ENCODE peak calls at places on chromosomes 11 and 22, in seven cellular contexts. C is esophagus squamous epithelium, Y is Peyer's patch, U is body of pancreas, Q is lower leg skin, I is A549, H is heart left ventricle. M is an unnamed sample.
A peak's percentile ranks its signal among the peaks of the same experiment; 100 is the strongest.

GRCh38 chr11:32079511-32079910 is 11.4 kb upstream of the RCN1 start:
- DNase-seq in C (no peak), Y (no peak), U (no peak), Q (no peak), I (no peak), H (no peak), M (no peak)

GRCh38 chr22:32720924-32721323 is 80.6 kb upstream of the TIMP3 start:
- DNase-seq in C (no peak), Y (no peak), U (no peak), Q (no peak), I (no peak), H (no peak), M (peak; percentile 81)

GRCh38 chr11:60993611-60994010 is 22.1 kb downstream of the CD6 start:
- DNase-seq in C (no peak), Y (no peak), U (no peak), Q (no peak), I (no peak), H (no peak), M (no peak)

GRCh38 chr11:33574366-33574765 is 126.3 kb downstream of the C11orf91 start:
- DNase-seq in C (no peak), Y (no peak), U (no peak), Q (no peak), I (no peak), H (no peak), M (peak; percentile 75)

GRCh38 chr11:36703055-36703404 is 105.0 kb upstream of the RAG2 start:
- DNase-seq in C (no peak), Y (no peak), U (no peak), Q (no peak), I (no peak), H (no peak), M (no peak)

GRCh38 chr11:3914807-3915206 is 59.3 kb downstream of the STIM1 start:
- DNase-seq in C (no peak), Y (no peak), U (no peak), Q (no peak), I (no peak), H (no peak), M (no peak)

GRCh38 chr11:32382339-32383049 is 52.8 kb downstream of the WT1 start:
- DNase-seq in C (no peak), Y (no peak), U (no peak), Q (no peak), I (no peak), H (no peak), M (no peak)

GRCh38 chr22:29054251-29054767 is 7.3 kb downstream of the C22orf31 start:
- DNase-seq in C (no peak), Y (no peak), U (no peak), Q (no peak), I (no peak), H (no peak), M (no peak)

GRCh38 chr11:119189393-119189792 is 4.1 kb downstream of the NHERF4 start:
- DNase-seq in C (no peak), Y (no peak), U (no peak), Q (no peak), I (no peak), H (no peak), M (no peak)

GRCh38 chr11:36622431-36623136 is 24.5 kb upstream of the RAG2 start:
- DNase-seq in C (no peak), Y (no peak), U (peak; percentile 16), Q (no peak), I (peak; percentile 4), H (no peak), M (no peak)

GRCh38 chr11:79430280-79430679 is 10.6 kb downstream of the TENM4 start:
- DNase-seq in C (no peak), Y (no peak), U (no peak), Q (no peak), I (no peak), H (no peak), M (no peak)

GRCh38 chr22:25702046-25702445 is 39.9 kb upstream of the MYO18B start:
- DNase-seq in C (no peak), Y (no peak), U (no peak), Q (no peak), I (no peak), H (no peak), M (no peak)

GRCh38 chr22:43654271-43654670 is 157.8 kb downstream of the EFCAB6 start:
- DNase-seq in C (no peak), Y (no peak), U (no peak), Q (no peak), I (no peak), H (no peak), M (no peak)

GRCh38 chr11:60925685-60926267 is 1.5 kb downstream of the TMEM132A start:
- DNase-seq in C (no peak), Y (no peak), U (no peak), Q (no peak), I (peak; percentile 81), H (no peak), M (no peak)

GRCh38 chr22:48968201-48968959 is 859.3 kb downstream of the BRD1 start:
- DNase-seq in C (no peak), Y (peak; percentile 8), U (peak; percentile 52), Q (peak; percentile 70), I (no peak), H (no peak), M (peak; percentile 47)

GRCh38 chr11:8356731-8357504 is 93.2 kb upstream of the LMO1 start:
- DNase-seq in C (no peak), Y (no peak), U (no peak), Q (no peak), I (no peak), H (peak; percentile 41), M (no peak)

GRCh38 chr11:7160814-7161489 is 72.2 kb downstream of the RBMXL2 start:
- DNase-seq in C (no peak), Y (no peak), U (no peak), Q (no peak), I (no peak), H (no peak), M (no peak)

GRCh38 chr11:45599161-45599943 is 66.1 kb downstream of the CHST1 start:
- DNase-seq in C (no peak), Y (no peak), U (no peak), Q (peak; percentile 52), I (no peak), H (no peak), M (no peak)

GRCh38 chr11:32435511-32435946 is at the start of gene WT1:
- DNase-seq in C (no peak), Y (no peak), U (no peak), Q (no peak), I (peak; percentile 57), H (peak; percentile 72), M (no peak)

GRCh38 chr11:61189933-61190332 is 13.4 kb upstream of the PGA3 start:
- DNase-seq in C (no peak), Y (no peak), U (no peak), Q (no peak), I (no peak), H (no peak), M (no peak)

GRCh38 chr11:88704505-88704904 is 361.3 kb downstream of the GRM5 start:
- DNase-seq in C (no peak), Y (no peak), U (no peak), Q (no peak), I (no peak), H (no peak), M (no peak)

GRCh38 chr11:353315-353857 is 15.9 kb upstream of the B4GALNT4 start:
- DNase-seq in C (no peak), Y (no peak), U (peak; percentile 89), Q (peak; percentile 96), I (no peak), H (peak; percentile 88), M (no peak)

GRCh38 chr22:17159504-17159951 is 451 bp upstream of the HDHD5 start:
- DNase-seq in C (no peak), Y (peak; percentile 50), U (peak; percentile 39), Q (peak; percentile 90), I (peak; percentile 13), H (peak; percentile 69), M (no peak)

DNA sequence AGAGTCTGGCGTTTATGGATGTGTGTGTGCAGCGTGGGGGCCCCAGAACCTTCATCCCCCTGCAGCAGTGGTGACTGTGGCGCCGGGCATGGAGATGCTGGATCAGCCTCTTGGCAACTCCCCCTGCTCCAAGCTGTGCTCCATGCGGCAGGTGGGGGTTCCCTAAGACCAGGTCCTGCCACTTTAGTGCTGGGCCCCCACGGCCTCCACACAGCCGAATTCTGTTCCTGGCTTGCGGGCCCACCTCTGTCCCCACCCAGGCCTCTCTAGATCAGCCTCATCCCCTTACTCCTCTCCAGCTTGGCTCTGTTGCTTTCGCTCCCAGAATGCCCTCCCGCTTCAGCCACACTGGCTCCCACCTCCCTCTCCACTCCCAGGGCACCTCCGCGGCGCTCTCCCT is 59.6 kb downstream of the TRMU start:
- DNase-seq in C (no peak), Y (no peak), U (no peak), Q (no peak), I (no peak), H (no peak), M (no peak)
- TF ChIP-seq POLR2A in C (no peak), Y (no peak), U (no peak), Q (no peak), I (no peak), H (no peak), M (no peak)

GRCh38 chr11:11446562-11446961 is 93.5 kb upstream of the CSNK2A3 start:
- DNase-seq in C (no peak), Y (no peak), U (no peak), Q (no peak), I (no peak), H (no peak), M (no peak)
- TF ChIP-seq POLR2A in C (no peak), Y (no peak), U (no peak), Q (no peak), I (no peak), H (no peak), M (no peak)

DNA sequence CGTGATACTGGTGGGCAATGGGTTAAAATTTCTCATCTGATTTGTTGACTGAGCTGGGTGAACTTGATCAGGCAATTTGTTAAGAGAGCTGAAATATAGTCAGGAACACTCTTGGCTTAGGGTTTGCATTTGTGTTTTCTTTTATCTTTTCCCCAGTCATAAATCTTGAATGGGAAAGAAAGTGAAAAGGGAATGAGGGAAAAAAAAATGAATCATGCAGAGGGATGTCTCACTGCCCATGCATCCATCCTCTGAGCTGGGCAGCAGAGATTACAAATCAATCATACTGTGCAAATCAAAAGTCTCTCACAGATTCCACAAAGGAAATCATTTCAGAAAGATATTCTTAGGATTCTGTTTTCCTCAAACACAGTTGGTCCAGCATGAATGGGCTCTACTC is 174.2 kb upstream of the MPPED2 start:
- DNase-seq in C (no peak), Y (no peak), U (no peak), Q (no peak), I (no peak), H (no peak), M (no peak)
- TF ChIP-seq POLR2A in C (no peak), Y (no peak), U (no peak), Q (no peak), I (no peak), H (no peak), M (no peak)

GRCh38 chr11:1860108-1860507 is 7.2 kb downstream of the LSP1 start:
- DNase-seq in C (no peak), Y (no peak), U (no peak), Q (no peak), I (no peak), H (no peak), M (no peak)

GRCh38 chr11:1858154-1858553 is 5.3 kb downstream of the LSP1 start:
- DNase-seq in C (no peak), Y (no peak), U (no peak), Q (no peak), I (no peak), H (no peak), M (no peak)

GRCh38 chr11:1856306-1857005 is 3.6 kb downstream of the LSP1 start:
- DNase-seq in C (no peak), Y (no peak), U (no peak), Q (no peak), I (no peak), H (no peak), M (no peak)

GRCh38 chr11:1857064-1857463 is 4.2 kb downstream of the LSP1 start:
- DNase-seq in C (no peak), Y (no peak), U (no peak), Q (no peak), I (no peak), H (no peak), M (no peak)

GRCh38 chr11:1858576-1858975 is 5.7 kb downstream of the LSP1 start:
- DNase-seq in C (no peak), Y (no peak), U (no peak), Q (no peak), I (no peak), H (no peak), M (no peak)
- TF ChIP-seq POLR2A in C (no peak), Y (no peak), U (no peak), Q (no peak), I (no peak), H (no peak), M (no peak)